ENCODE peak calls at places on chromosomes 6 and 20, in seven cellular contexts. One of them, this sample, is unnamed.
A peak's percentile ranks its signal among the peaks of the same experiment; 100 is the strongest.

GRCh38 chr6:141212296-141212695 is 920.4 kb upstream of the GJE1 start:
- DNase-seq in brain microvascular endothelial cell: no peak
- DNase-seq in gastrocnemius medialis: no peak
- DNase-seq in pancreas: no peak
- DNase-seq in tibial artery: no peak
- DNase-seq in PC-3: peak; percentile 40
- DNase-seq in ovary: no peak
- DNase-seq in this sample: no peak

GRCh38 chr20:19628570-19629134 is 129.4 kb upstream of the RIN2 start:
- DNase-seq in gastrocnemius medialis: peak; percentile 22
- DNase-seq in pancreas: no peak
- DNase-seq in brain microvascular endothelial cell: peak; percentile 76
- DNase-seq in tibial artery: no peak
- DNase-seq in PC-3: peak; percentile 86
- DNase-seq in ovary: no peak
- DNase-seq in this sample: no peak

GRCh38 chr6:67501738-67502137 is 1133.3 kb upstream of the ADGRB3 start:
- DNase-seq in gastrocnemius medialis: no peak
- DNase-seq in pancreas: no peak
- DNase-seq in tibial artery: no peak
- DNase-seq in ovary: no peak
- DNase-seq in PC-3: no peak
- DNase-seq in brain microvascular endothelial cell: no peak
- DNase-seq in this sample: no peak

GRCh38 chr20:48556956-48557355 is 270.8 kb downstream of the PREX1 start:
- DNase-seq in brain microvascular endothelial cell: no peak
- DNase-seq in ovary: no peak
- DNase-seq in gastrocnemius medialis: no peak
- DNase-seq in PC-3: peak; percentile 16
- DNase-seq in pancreas: no peak
- DNase-seq in tibial artery: no peak
- DNase-seq in this sample: no peak

GRCh38 chr6:19415605-19416326 is 421.4 kb upstream of the ID4 start:
- DNase-seq in brain microvascular endothelial cell: peak; percentile 57
- DNase-seq in gastrocnemius medialis: no peak
- DNase-seq in pancreas: no peak
- DNase-seq in ovary: no peak
- DNase-seq in PC-3: peak; percentile 92
- DNase-seq in tibial artery: no peak
- DNase-seq in this sample: no peak

GRCh38 chr6:27495386-27496135 is 22.7 kb upstream of the ZNF184 start:
- DNase-seq in ovary: peak; percentile 58
- DNase-seq in tibial artery: peak; percentile 82
- DNase-seq in gastrocnemius medialis: no peak
- DNase-seq in pancreas: peak; percentile 60
- DNase-seq in brain microvascular endothelial cell: peak; percentile 92
- DNase-seq in PC-3: peak; percentile 41
- DNase-seq in this sample: no peak

GRCh38 chr6:163427498-163428254 is 13.2 kb downstream of the QKI start:
- DNase-seq in PC-3: peak; percentile 47
- DNase-seq in ovary: no peak
- DNase-seq in tibial artery: no peak
- DNase-seq in pancreas: no peak
- DNase-seq in brain microvascular endothelial cell: no peak
- DNase-seq in gastrocnemius medialis: no peak
- DNase-seq in this sample: no peak

GRCh38 chr20:3084283-3084985 is at the start of gene AVP:
- DNase-seq in brain microvascular endothelial cell: no peak
- DNase-seq in gastrocnemius medialis: no peak
- DNase-seq in ovary: no peak
- DNase-seq in tibial artery: no peak
- DNase-seq in pancreas: no peak
- DNase-seq in PC-3: no peak
- DNase-seq in this sample: no peak

GRCh38 chr6:83430606-83431544 is at the start of gene ME1:
- DNase-seq in pancreas: peak; percentile 85
- DNase-seq in tibial artery: peak; percentile 88
- DNase-seq in PC-3: peak; percentile 88
- DNase-seq in brain microvascular endothelial cell: peak; percentile 78
- DNase-seq in ovary: peak; percentile 82
- DNase-seq in gastrocnemius medialis: peak; percentile 67
- DNase-seq in this sample: peak; percentile 87

GRCh38 chr6:78513856-78514255 is 353.5 kb upstream of the IRAK1BP1 start:
- DNase-seq in brain microvascular endothelial cell: no peak
- DNase-seq in pancreas: no peak
- DNase-seq in gastrocnemius medialis: no peak
- DNase-seq in ovary: no peak
- DNase-seq in tibial artery: no peak
- DNase-seq in PC-3: no peak
- DNase-seq in this sample: no peak

GRCh38 chr6:25278557-25278913 is 639 bp upstream of the CARMIL1 start:
- DNase-seq in ovary: no peak
- DNase-seq in gastrocnemius medialis: no peak
- DNase-seq in pancreas: no peak
- DNase-seq in brain microvascular endothelial cell: peak; percentile 31
- DNase-seq in tibial artery: no peak
- DNase-seq in PC-3: no peak
- DNase-seq in this sample: no peak

GRCh38 chr6:169381988-169382387 is 128.3 kb upstream of the THBS2 start:
- DNase-seq in ovary: no peak
- DNase-seq in PC-3: no peak
- DNase-seq in pancreas: no peak
- DNase-seq in tibial artery: no peak
- DNase-seq in brain microvascular endothelial cell: no peak
- DNase-seq in gastrocnemius medialis: no peak
- DNase-seq in this sample: no peak
- H3K27me3 ChIP-seq in ovary: no peaks in the 10 kb centered on the region
- H3K27me3 ChIP-seq in PC-3: no peaks in the 10 kb centered on the region
- H3K27me3 ChIP-seq in pancreas: no peaks in the 10 kb centered on the region
- H3K27me3 ChIP-seq in tibial artery: no peaks in the 10 kb centered on the region
- H3K27me3 ChIP-seq in brain microvascular endothelial cell: no peaks in the 10 kb centered on the region
- H3K27me3 ChIP-seq in gastrocnemius medialis: no peaks in the 10 kb centered on the region
- H3K27me3 ChIP-seq in this sample: no peaks in the 10 kb centered on the region

DNA sequence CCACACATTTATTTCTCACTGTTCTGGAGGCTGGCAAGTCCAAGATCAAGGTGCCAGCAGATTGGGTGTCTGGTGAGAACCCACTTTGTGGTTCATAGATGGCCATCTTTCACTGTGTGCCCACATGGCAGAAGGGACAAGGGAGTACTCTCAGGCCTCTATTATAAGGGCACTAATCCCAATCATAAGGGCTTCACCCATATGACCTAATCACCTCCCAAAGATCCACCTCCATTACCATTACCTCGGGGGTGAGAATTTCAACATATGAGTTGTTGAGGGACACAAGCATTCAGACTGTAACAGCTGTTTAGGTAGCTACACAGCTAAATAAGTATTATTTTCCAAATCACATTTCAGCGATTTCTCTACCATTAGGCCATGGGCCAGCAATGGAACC is 2.5 kb upstream of the PRND start:
- DNase-seq in pancreas: no peak
- DNase-seq in PC-3: no peak
- DNase-seq in brain microvascular endothelial cell: no peak
- DNase-seq in tibial artery: no peak
- DNase-seq in gastrocnemius medialis: no peak
- DNase-seq in ovary: no peak
- DNase-seq in this sample: no peak
- H3K27ac ChIP-seq in pancreas: no peak overlapping the region
- H3K27ac ChIP-seq in PC-3: no peak overlapping the region
- H3K27ac ChIP-seq in brain microvascular endothelial cell: no peak overlapping the region
- H3K27ac ChIP-seq in tibial artery: no peak overlapping the region
- H3K27ac ChIP-seq in gastrocnemius medialis: no peak overlapping the region
- H3K27ac ChIP-seq in ovary: peak overlapping the region; percentile 50
- H3K27ac ChIP-seq in this sample: no peak overlapping the region

GRCh38 chr6:158666637-158667359 is 16.9 kb downstream of the SYTL3 start:
- DNase-seq in gastrocnemius medialis: no peak
- DNase-seq in PC-3: no peak
- DNase-seq in ovary: no peak
- DNase-seq in tibial artery: no peak
- DNase-seq in pancreas: no peak
- DNase-seq in brain microvascular endothelial cell: no peak
- DNase-seq in this sample: peak; percentile 53
- H3K27me3 ChIP-seq in gastrocnemius medialis: no peaks in the 10 kb centered on the region
- H3K27me3 ChIP-seq in PC-3: no peaks in the 10 kb centered on the region
- H3K27me3 ChIP-seq in ovary: no peaks in the 10 kb centered on the region
- H3K27me3 ChIP-seq in tibial artery: no peaks in the 10 kb centered on the region
- H3K27me3 ChIP-seq in pancreas: no peaks in the 10 kb centered on the region
- H3K27me3 ChIP-seq in brain microvascular endothelial cell: no peaks in the 10 kb centered on the region
- H3K27me3 ChIP-seq in this sample: no peaks in the 10 kb centered on the region

DNA sequence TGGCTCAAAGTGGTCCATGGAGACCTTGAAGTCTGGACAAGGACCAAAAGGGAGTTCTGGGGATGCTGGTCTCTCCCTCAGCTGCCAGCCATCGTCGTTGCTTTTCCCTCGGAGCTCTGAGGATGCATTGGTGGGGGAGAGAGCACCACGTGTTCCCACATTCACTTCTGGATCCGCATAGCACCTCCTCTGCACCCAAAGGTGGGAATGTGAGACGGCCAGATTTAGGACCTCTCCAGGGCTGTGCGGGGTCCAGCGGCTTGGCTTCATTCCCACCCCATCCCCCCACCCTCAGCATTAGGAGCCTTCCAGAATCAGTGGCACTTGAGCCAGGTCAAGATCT is 1.1 kb downstream of the EPB41L1 start:
- DNase-seq in brain microvascular endothelial cell: no peak
- DNase-seq in pancreas: no peak
- DNase-seq in tibial artery: no peak
- DNase-seq in PC-3: no peak
- DNase-seq in gastrocnemius medialis: no peak
- DNase-seq in ovary: no peak
- DNase-seq in this sample: no peak
- H3K27ac ChIP-seq in brain microvascular endothelial cell: no peak overlapping the region
- H3K27ac ChIP-seq in pancreas: no peak overlapping the region
- H3K27ac ChIP-seq in tibial artery: peak overlapping the region; percentile 82
- H3K27ac ChIP-seq in PC-3: no peak overlapping the region
- H3K27ac ChIP-seq in gastrocnemius medialis: no peak overlapping the region
- H3K27ac ChIP-seq in ovary: no peak overlapping the region
- H3K27ac ChIP-seq in this sample: no peak overlapping the region

DNA sequence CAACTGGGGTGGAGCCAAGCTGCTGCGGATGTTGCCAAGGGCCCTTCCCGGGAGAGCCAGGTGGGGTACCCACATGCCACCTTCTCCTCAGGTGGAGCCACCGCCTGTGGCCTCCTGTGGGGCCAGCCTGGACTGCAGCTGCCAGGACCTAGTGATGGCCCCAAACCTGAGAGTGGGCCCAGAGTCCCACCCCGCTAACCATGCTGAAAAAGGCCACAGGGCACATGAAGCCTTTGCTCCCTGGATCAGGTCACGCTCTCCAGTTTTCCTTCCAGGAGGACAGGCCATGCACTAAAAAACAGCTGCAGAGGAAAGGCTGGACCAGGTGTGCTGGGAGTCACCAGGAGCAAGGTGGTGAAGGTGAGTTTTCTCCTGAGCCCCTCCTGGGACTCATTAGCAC is 73.9 kb upstream of the SLC22A16 start:
- DNase-seq in ovary: no peak
- DNase-seq in brain microvascular endothelial cell: no peak
- DNase-seq in PC-3: no peak
- DNase-seq in pancreas: no peak
- DNase-seq in tibial artery: no peak
- DNase-seq in gastrocnemius medialis: no peak
- DNase-seq in this sample: no peak
- H3K27me3 ChIP-seq in ovary: no peaks in the 10 kb centered on the region
- H3K27me3 ChIP-seq in brain microvascular endothelial cell: no peaks in the 10 kb centered on the region
- H3K27me3 ChIP-seq in PC-3: no peaks in the 10 kb centered on the region
- H3K27me3 ChIP-seq in pancreas: no peaks in the 10 kb centered on the region
- H3K27me3 ChIP-seq in tibial artery: no peaks in the 10 kb centered on the region
- H3K27me3 ChIP-seq in gastrocnemius medialis: no peaks in the 10 kb centered on the region
- H3K27me3 ChIP-seq in this sample: no peaks in the 10 kb centered on the region

GRCh38 chr6:41509596-41509995 is 36.6 kb upstream of the FOXP4 start:
- DNase-seq in PC-3: no peak
- DNase-seq in ovary: no peak
- DNase-seq in tibial artery: no peak
- DNase-seq in brain microvascular endothelial cell: no peak
- DNase-seq in pancreas: no peak
- DNase-seq in gastrocnemius medialis: no peak
- DNase-seq in this sample: no peak
- H3K27ac ChIP-seq in PC-3: no peak overlapping the region
- H3K27ac ChIP-seq in ovary: no peak overlapping the region
- H3K27ac ChIP-seq in tibial artery: no peak overlapping the region
- H3K27ac ChIP-seq in brain microvascular endothelial cell: no peak overlapping the region
- H3K27ac ChIP-seq in pancreas: no peak overlapping the region
- H3K27ac ChIP-seq in gastrocnemius medialis: no peak overlapping the region
- H3K27ac ChIP-seq in this sample: no peak overlapping the region

GRCh38 chr20:59145926-59146800 is 17.5 kb upstream of the ZNF831 start:
- DNase-seq in pancreas: no peak
- DNase-seq in brain microvascular endothelial cell: no peak
- DNase-seq in tibial artery: peak; percentile 27
- DNase-seq in gastrocnemius medialis: no peak
- DNase-seq in ovary: no peak
- DNase-seq in PC-3: no peak
- DNase-seq in this sample: peak; percentile 52
- H3K27me3 ChIP-seq in pancreas: no peaks in the 10 kb centered on the region
- H3K27me3 ChIP-seq in brain microvascular endothelial cell: no peaks in the 10 kb centered on the region
- H3K27me3 ChIP-seq in tibial artery: peaks cover 7% of the 10 kb centered on the region
- H3K27me3 ChIP-seq in gastrocnemius medialis: no peaks in the 10 kb centered on the region
- H3K27me3 ChIP-seq in ovary: no peaks in the 10 kb centered on the region
- H3K27me3 ChIP-seq in PC-3: peaks cover 78% of the 10 kb centered on the region
- H3K27me3 ChIP-seq in this sample: no peaks in the 10 kb centered on the region

GRCh38 chr6:151005126-151005525 is 139.6 kb downstream of the MTHFD1L start:
- DNase-seq in pancreas: no peak
- DNase-seq in tibial artery: no peak
- DNase-seq in brain microvascular endothelial cell: no peak
- DNase-seq in PC-3: no peak
- DNase-seq in gastrocnemius medialis: no peak
- DNase-seq in ovary: no peak
- DNase-seq in this sample: no peak
- H3K27ac ChIP-seq in pancreas: no peak overlapping the region
- H3K27ac ChIP-seq in tibial artery: no peak overlapping the region
- H3K27ac ChIP-seq in brain microvascular endothelial cell: peak overlapping the region; percentile 87
- H3K27ac ChIP-seq in PC-3: peak overlapping the region; percentile 87
- H3K27ac ChIP-seq in gastrocnemius medialis: no peak overlapping the region
- H3K27ac ChIP-seq in ovary: no peak overlapping the region
- H3K27ac ChIP-seq in this sample: no peak overlapping the region

GRCh38 chr6:69105288-69105687 is 470.2 kb downstream of the ADGRB3 start:
- DNase-seq in gastrocnemius medialis: no peak
- DNase-seq in pancreas: no peak
- DNase-seq in tibial artery: no peak
- DNase-seq in PC-3: no peak
- DNase-seq in ovary: no peak
- DNase-seq in brain microvascular endothelial cell: peak; percentile 11
- DNase-seq in this sample: no peak
- H3K27me3 ChIP-seq in gastrocnemius medialis: no peaks in the 10 kb centered on the region
- H3K27me3 ChIP-seq in pancreas: no peaks in the 10 kb centered on the region
- H3K27me3 ChIP-seq in tibial artery: no peaks in the 10 kb centered on the region
- H3K27me3 ChIP-seq in PC-3: no peaks in the 10 kb centered on the region
- H3K27me3 ChIP-seq in ovary: no peaks in the 10 kb centered on the region
- H3K27me3 ChIP-seq in brain microvascular endothelial cell: no peaks in the 10 kb centered on the region
- H3K27me3 ChIP-seq in this sample: no peaks in the 10 kb centered on the region

GRCh38 chr6:158008894-158009891 is 27.5 kb downstream of the SYNJ2 start:
- DNase-seq in pancreas: peak; percentile 59
- DNase-seq in tibial artery: peak; percentile 68
- DNase-seq in brain microvascular endothelial cell: no peak
- DNase-seq in PC-3: peak; percentile 32
- DNase-seq in ovary: peak; percentile 63
- DNase-seq in gastrocnemius medialis: peak; percentile 22
- DNase-seq in this sample: no peak
- H3K27ac ChIP-seq in pancreas: peak overlapping the region; percentile 73
- H3K27ac ChIP-seq in tibial artery: peak overlapping the region; percentile 16
- H3K27ac ChIP-seq in brain microvascular endothelial cell: peak overlapping the region; percentile 51
- H3K27ac ChIP-seq in PC-3: peak overlapping the region; percentile 47
- H3K27ac ChIP-seq in ovary: no peak overlapping the region
- H3K27ac ChIP-seq in gastrocnemius medialis: no peak overlapping the region
- H3K27ac ChIP-seq in this sample: peak overlapping the region; percentile 58